ENCODE peak calls at places on chromosomes 2 and 18, in five cellular contexts. One of them, this sample, is unnamed. For H3K9me3, the result is how much of the 10 kb centered on the place peaks cover.

GRCh38 chr2:239600194-239600593 is 199.4 kb upstream of the HDAC4 start:
- DNase-seq in H1: no peak
- DNase-seq in HepG2: no peak
- DNase-seq in sigmoid colon: no peak
- DNase-seq in HCT116: no peak
- DNase-seq in this sample: peak

GRCh38 chr2:47870668-47871540 is 35.4 kb downstream of the FBXO11 start:
- DNase-seq in H1: no peak
- DNase-seq in HepG2: no peak
- DNase-seq in sigmoid colon: no peak
- DNase-seq in HCT116: no peak
- DNase-seq in this sample: no peak

GRCh38 chr2:236843061-236843460 is 242.6 kb upstream of the COPS8 start:
- DNase-seq in H1: no peak
- DNase-seq in HepG2: no peak
- DNase-seq in sigmoid colon: peak
- DNase-seq in HCT116: no peak
- DNase-seq in this sample: no peak

GRCh38 chr2:100292022-100292580 is 30.2 kb downstream of the LONRF2 start:
- DNase-seq in H1: no peak
- DNase-seq in HepG2: peak
- DNase-seq in sigmoid colon: peak
- DNase-seq in HCT116: peak
- DNase-seq in this sample: no peak

GRCh38 chr2:68645523-68645922 is 2.1 kb downstream of the PROKR1 start:
- DNase-seq in H1: no peak
- DNase-seq in HepG2: no peak
- DNase-seq in sigmoid colon: no peak
- DNase-seq in HCT116: no peak
- DNase-seq in this sample: no peak

GRCh38 chr2:6780765-6781274 is 84.9 kb downstream of the CMPK2 start:
- DNase-seq in H1: no peak
- DNase-seq in HepG2: no peak
- DNase-seq in sigmoid colon: peak
- DNase-seq in HCT116: no peak
- DNase-seq in this sample: no peak

GRCh38 chr18:6566338-6566911 is 151.7 kb upstream of the L3MBTL4 start:
- DNase-seq in H1: no peak
- DNase-seq in HepG2: no peak
- DNase-seq in sigmoid colon: no peak
- DNase-seq in HCT116: no peak
- DNase-seq in this sample: no peak

GRCh38 chr2:239834143-239834542 is 191.0 kb downstream of the NDUFA10 start:
- DNase-seq in H1: no peak
- DNase-seq in HepG2: no peak
- DNase-seq in sigmoid colon: no peak
- DNase-seq in HCT116: no peak
- DNase-seq in this sample: peak

GRCh38 chr2:164706522-164706921 is 85.2 kb upstream of the GRB14 start:
- DNase-seq in H1: no peak
- DNase-seq in HepG2: no peak
- DNase-seq in sigmoid colon: no peak
- DNase-seq in HCT116: no peak
- DNase-seq in this sample: no peak

GRCh38 chr2:119350311-119350998 is 16.2 kb downstream of the C2orf76 start:
- DNase-seq in H1: no peak
- DNase-seq in HepG2: no peak
- DNase-seq in sigmoid colon: no peak
- DNase-seq in HCT116: no peak
- DNase-seq in this sample: no peak

GRCh38 chr2:62765619-62766376 is 60.3 kb downstream of the EHBP1 start:
- DNase-seq in H1: no peak
- DNase-seq in HepG2: no peak
- DNase-seq in sigmoid colon: no peak
- DNase-seq in HCT116: no peak
- DNase-seq in this sample: no peak

GRCh38 chr2:233972941-233973575 is 55.9 kb downstream of the TRPM8 start:
- DNase-seq in H1: no peak
- DNase-seq in HepG2: no peak
- DNase-seq in sigmoid colon: no peak
- DNase-seq in HCT116: no peak
- DNase-seq in this sample: no peak

GRCh38 chr18:29271496-29271895 is 1094.6 kb upstream of the CDH2 start:
- DNase-seq in H1: no peak
- DNase-seq in HepG2: no peak
- DNase-seq in sigmoid colon: no peak
- DNase-seq in HCT116: no peak
- DNase-seq in this sample: no peak

GRCh38 chr2:208373460-208374089 is 33.0 kb upstream of the PTH2R start:
- DNase-seq in H1: no peak
- DNase-seq in HepG2: peak
- DNase-seq in sigmoid colon: no peak
- DNase-seq in HCT116: peak
- DNase-seq in this sample: no peak

GRCh38 chr18:23387265-23387664 is 65.8 kb upstream of the RIOK3 start:
- DNase-seq in H1: no peak
- DNase-seq in HepG2: no peak
- DNase-seq in sigmoid colon: no peak
- DNase-seq in HCT116: no peak
- DNase-seq in this sample: no peak

GRCh38 chr2:14583802-14584201 is 48.7 kb upstream of the LRATD1 start:
- DNase-seq in H1: no peak
- DNase-seq in HepG2: no peak
- DNase-seq in sigmoid colon: no peak
- DNase-seq in HCT116: no peak
- DNase-seq in this sample: no peak

GRCh38 chr18:54671291-54671881 is 80.3 kb downstream of the DYNAP start:
- DNase-seq in H1: no peak
- DNase-seq in HepG2: peak
- DNase-seq in sigmoid colon: no peak
- DNase-seq in HCT116: peak
- DNase-seq in this sample: no peak

GRCh38 chr2:86414996-86415395 is 26.2 kb upstream of the KDM3A start:
- DNase-seq in H1: no peak
- DNase-seq in HepG2: no peak
- DNase-seq in sigmoid colon: no peak
- DNase-seq in HCT116: no peak
- DNase-seq in this sample: no peak

GRCh38 chr2:128354731-128355470 is 36.2 kb upstream of the HS6ST1 start:
- DNase-seq in H1: no peak
- DNase-seq in HepG2: no peak
- DNase-seq in sigmoid colon: no peak
- DNase-seq in HCT116: no peak
- DNase-seq in this sample: no peak

GRCh38 chr2:209473930-209474419 is 50.1 kb downstream of the MAP2 start:
- DNase-seq in H1: no peak
- DNase-seq in HepG2: peak
- DNase-seq in sigmoid colon: no peak
- DNase-seq in HCT116: peak
- DNase-seq in this sample: no peak

GRCh38 chr2:85811173-85811849 is 57.5 kb downstream of the ATOH8 start:
- DNase-seq in H1: no peak
- DNase-seq in HepG2: no peak
- DNase-seq in sigmoid colon: no peak
- DNase-seq in HCT116: no peak
- DNase-seq in this sample: peak

GRCh38 chr2:120750488-120751210 is 15.0 kb downstream of the GLI2 start:
- DNase-seq in H1: no peak
- DNase-seq in HepG2: no peak
- DNase-seq in sigmoid colon: peak
- DNase-seq in HCT116: no peak
- DNase-seq in this sample: peak

GRCh38 chr18:43651067-43651466 is 373.8 kb upstream of the SYT4 start:
- DNase-seq in H1: no peak
- DNase-seq in HepG2: no peak
- DNase-seq in sigmoid colon: no peak
- DNase-seq in HCT116: no peak
- DNase-seq in this sample: no peak

GRCh38 chr2:2698182-2699116 is 367.4 kb upstream of the MYT1L start:
- DNase-seq in H1: no peak
- DNase-seq in HepG2: peak
- DNase-seq in sigmoid colon: no peak
- DNase-seq in HCT116: peak
- DNase-seq in this sample: no peak

GRCh38 chr2:238122287-238123217 is 15.9 kb upstream of the KLHL30 start:
- DNase-seq in H1: no peak
- DNase-seq in HepG2: no peak
- DNase-seq in sigmoid colon: no peak
- DNase-seq in HCT116: no peak
- DNase-seq in this sample: no peak

GRCh38 chr2:42141687-42142475 is 27.3 kb upstream of the EML4 start:
- DNase-seq in H1: no peak
- DNase-seq in HepG2: peak
- DNase-seq in sigmoid colon: peak
- DNase-seq in HCT116: no peak
- DNase-seq in this sample: peak

GRCh38 chr18:12744103-12744502 is 41.3 kb downstream of the PSMG2 start:
- DNase-seq in H1: no peak
- DNase-seq in HepG2: peak
- DNase-seq in sigmoid colon: no peak
- DNase-seq in HCT116: peak
- DNase-seq in this sample: no peak

GRCh38 chr2:162086904-162087303 is 12.9 kb upstream of the DPP4 start:
- DNase-seq in H1: no peak
- DNase-seq in HepG2: no peak
- DNase-seq in sigmoid colon: no peak
- DNase-seq in HCT116: no peak
- DNase-seq in this sample: no peak

GRCh38 chr2:204026294-204026693 is 89.7 kb downstream of the ICOS start:
- DNase-seq in H1: no peak
- DNase-seq in HepG2: no peak
- DNase-seq in sigmoid colon: no peak
- DNase-seq in HCT116: no peak
- DNase-seq in this sample: no peak

GRCh38 chr2:176370423-176370822 is 101.2 kb downstream of the MTX2 start:
- DNase-seq in H1: no peak
- DNase-seq in HepG2: no peak
- DNase-seq in sigmoid colon: no peak
- DNase-seq in HCT116: no peak
- DNase-seq in this sample: no peak

DNA sequence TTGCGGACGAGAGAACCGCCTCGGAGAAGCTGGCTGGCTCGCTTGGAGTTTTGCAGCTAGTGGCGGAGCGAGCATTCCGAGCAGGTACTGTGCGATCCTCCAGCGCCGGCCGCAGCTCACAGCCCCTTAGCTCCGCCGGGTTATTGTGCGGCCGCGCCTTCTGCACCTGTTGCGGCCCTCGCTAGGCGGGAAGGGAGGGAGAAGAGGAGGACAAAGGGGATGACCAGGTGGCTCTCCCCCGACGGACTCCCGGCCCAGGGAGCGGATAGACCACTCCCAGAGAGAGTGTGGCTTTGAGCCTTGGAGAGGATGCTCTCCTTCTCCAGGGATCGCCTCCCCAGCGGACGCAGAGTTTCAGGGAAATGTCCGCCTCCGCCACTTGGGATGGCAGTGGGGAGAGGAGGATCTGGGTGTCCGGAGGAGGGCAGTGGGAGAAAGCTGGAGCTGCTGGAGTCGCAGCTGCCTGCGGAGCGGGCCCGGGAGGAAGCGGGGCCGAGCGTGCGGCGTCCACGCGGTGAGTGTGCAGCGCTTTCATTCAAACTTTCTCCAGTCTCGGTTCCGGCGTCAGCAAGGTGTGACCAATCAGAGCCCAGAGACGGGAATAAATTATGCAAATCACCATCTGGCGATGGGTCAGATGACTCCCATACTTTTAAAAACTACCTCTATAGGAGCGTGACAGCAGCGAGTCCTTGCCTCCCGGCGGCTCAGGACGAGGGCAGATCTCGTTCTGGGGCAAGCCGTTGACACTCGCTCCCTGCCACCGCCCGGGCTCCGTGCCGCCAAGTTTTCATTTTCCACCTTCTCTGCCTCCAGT is at the start of gene LIPG:
- DNase-seq in H1: peak
- DNase-seq in HepG2: peak
- DNase-seq in sigmoid colon: no peak
- DNase-seq in HCT116: peak
- DNase-seq in this sample: no peak
- TF ChIP-seq POLR2AphosphoS5 in H1: peak
- TF ChIP-seq POLR2AphosphoS5 in HepG2: peak
- TF ChIP-seq POLR2AphosphoS5 in sigmoid colon: peak
- TF ChIP-seq POLR2AphosphoS5 in HCT116: peak
- TF ChIP-seq POLR2AphosphoS5 in this sample: no peak

GRCh38 chr2:64850641-64851040 is 138.6 kb upstream of the SLC1A4 start:
- DNase-seq in H1: no peak
- DNase-seq in HepG2: no peak
- DNase-seq in sigmoid colon: no peak
- DNase-seq in HCT116: no peak
- DNase-seq in this sample: no peak
- H3K4me3 ChIP-seq in H1: no peak
- H3K4me3 ChIP-seq in HepG2: no peak
- H3K4me3 ChIP-seq in sigmoid colon: no peak
- H3K4me3 ChIP-seq in HCT116: no peak
- H3K4me3 ChIP-seq in this sample: no peak

DNA sequence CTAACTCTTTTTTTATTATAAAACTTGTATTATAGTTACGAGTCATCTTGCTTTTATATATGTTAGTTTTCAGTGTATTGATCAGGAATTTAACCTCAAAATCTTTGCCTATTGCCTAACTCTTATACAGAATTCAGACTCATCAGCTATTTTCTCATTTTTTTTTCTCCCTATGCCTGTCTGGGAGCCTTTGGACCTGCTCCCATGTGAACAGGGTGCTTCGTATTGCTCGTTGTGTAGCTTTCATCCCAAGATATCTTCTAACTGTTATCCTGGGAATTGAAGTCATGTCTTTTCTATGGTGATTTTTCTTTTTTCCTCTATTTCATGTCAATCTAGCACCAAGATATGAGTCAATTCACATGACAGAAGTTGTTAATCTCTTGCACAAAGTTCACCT is 814.0 kb downstream of the SLC4A3 start:
- DNase-seq in H1: no peak
- DNase-seq in HepG2: no peak
- DNase-seq in sigmoid colon: no peak
- DNase-seq in HCT116: no peak
- DNase-seq in this sample: no peak
- H3K9me3 ChIP-seq in H1: under half
- H3K9me3 ChIP-seq in HepG2: under half
- H3K9me3 ChIP-seq in sigmoid colon: under half
- H3K9me3 ChIP-seq in HCT116: under half
- H3K9me3 ChIP-seq in this sample: under half

DNA sequence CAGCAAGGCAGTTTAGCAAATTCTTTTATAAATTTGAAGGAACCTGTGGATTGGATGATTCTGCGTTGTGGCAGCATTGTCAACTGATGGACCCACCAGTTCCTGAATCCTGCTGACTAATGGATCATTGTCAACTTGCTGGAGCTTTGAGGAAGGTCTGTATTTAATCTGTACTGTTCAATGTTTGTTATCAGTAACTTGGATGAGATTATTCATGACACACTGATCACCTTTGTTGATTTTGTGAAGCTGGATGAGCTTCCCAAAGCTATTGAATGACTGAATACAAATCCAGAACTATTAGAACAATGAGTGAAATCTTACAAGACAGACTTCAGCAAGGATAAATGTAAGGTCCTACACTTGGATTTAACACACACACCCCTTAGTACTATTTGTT is 101.3 kb downstream of the AQP4 start:
- DNase-seq in H1: no peak
- DNase-seq in HepG2: no peak
- DNase-seq in sigmoid colon: no peak
- DNase-seq in HCT116: no peak
- DNase-seq in this sample: no peak
- TF ChIP-seq POLR2AphosphoS5 in H1: no peak
- TF ChIP-seq POLR2AphosphoS5 in HepG2: no peak
- TF ChIP-seq POLR2AphosphoS5 in sigmoid colon: no peak
- TF ChIP-seq POLR2AphosphoS5 in HCT116: no peak
- TF ChIP-seq POLR2AphosphoS5 in this sample: no peak

This sample was measured in suprapubic skin.